ENCODE peak calls at places on chromosomes 7 and 10, in five cellular contexts. D, N, J, M and W are unnamed samples.
A peak's percentile ranks its signal among the peaks of the same experiment; 100 is the strongest.

GRCh38 chr7:45457591-45457990 is 116.6 kb upstream of the ADCY1 start:
- DNase-seq in J (peak; percentile 7), M (no peak), N (no peak), D (no peak), W (no peak)

GRCh38 chr10:120966657-120967045 is 115.5 kb downstream of the WDR11 start:
- DNase-seq in D (no peak), M (no peak), J (no peak), N (no peak), W (no peak)

GRCh38 chr10:102003541-102003940 is 52.4 kb downstream of the ARMH3 start:
- DNase-seq in M (no peak), N (no peak), D (peak; percentile 43), J (no peak), W (no peak)

GRCh38 chr10:68560916-68561691 is 967 bp downstream of the TET1 start:
- DNase-seq in N (no peak), J (peak; percentile 47), D (peak; percentile 38), M (peak; percentile 7), W (no peak)

GRCh38 chr10:132248455-132249231 is 59.1 kb downstream of the STK32C start:
- DNase-seq in D (peak; percentile 8), M (no peak), N (peak; percentile 37), J (peak; percentile 50), W (no peak)

GRCh38 chr10:97138174-97138573 is 47.6 kb downstream of the SLIT1 start:
- DNase-seq in J (no peak), N (no peak), D (no peak), M (no peak), W (no peak)

GRCh38 chr10:24552346-24553016 is 171.2 kb downstream of the ARHGAP21 start:
- DNase-seq in N (no peak), M (no peak), J (no peak), D (no peak), W (no peak)

GRCh38 chr10:28661035-28661434 is 16.3 kb upstream of the BAMBI start:
- DNase-seq in M (no peak), N (no peak), D (peak; percentile 87), J (no peak), W (peak; percentile 59)

GRCh38 chr7:14394786-14395185 is 405.3 kb upstream of the ETV1 start:
- DNase-seq in N (no peak), J (no peak), M (no peak), D (no peak), W (no peak)

GRCh38 chr10:93468532-93469213 is 13.5 kb downstream of the MYOF start:
- DNase-seq in M (no peak), N (no peak), D (peak; percentile 96), J (no peak), W (no peak)

GRCh38 chr7:35694161-35694783 is 663 bp downstream of the HERPUD2 start:
- DNase-seq in J (no peak), D (peak; percentile 22), M (no peak), N (no peak), W (no peak)

GRCh38 chr7:95324396-95324795 is at the start of gene PON1:
- DNase-seq in D (no peak), N (no peak), J (no peak), M (no peak), W (no peak)

GRCh38 chr7:55518836-55519235 is 53.5 kb downstream of the VOPP1 start:
- DNase-seq in J (no peak), N (no peak), D (no peak), M (no peak), W (no peak)

GRCh38 chr7:68868975-68869374 is 729.3 kb upstream of the AUTS2 start:
- DNase-seq in N (no peak), M (peak; percentile 18), J (no peak), D (no peak), W (no peak)

GRCh38 chr10:129607607-129608006 is 140.6 kb downstream of the MGMT start:
- DNase-seq in M (no peak), D (no peak), N (no peak), J (no peak), W (no peak)

GRCh38 chr10:62335326-62335725 is 38.8 kb upstream of the ZNF365 start:
- DNase-seq in M (no peak), N (no peak), D (peak; percentile 2), J (no peak), W (no peak)

GRCh38 chr7:155830961-155831806 is 18.9 kb upstream of the SHH start:
- DNase-seq in M (no peak), N (no peak), D (no peak), J (peak; percentile 22), W (no peak)

GRCh38 chr10:113880236-113880635 is 25.8 kb downstream of the NHLRC2 start:
- DNase-seq in M (no peak), J (no peak), N (no peak), D (peak; percentile 25), W (no peak)

GRCh38 chr7:32533313-32534024 is 38.2 kb downstream of the AVL9 start:
- DNase-seq in M (no peak), J (no peak), D (peak; percentile 53), N (no peak), W (no peak)

GRCh38 chr10:22002531-22003110 is 909 bp downstream of the DNAJC1 start:
- DNase-seq in J (no peak), N (no peak), M (no peak), D (peak; percentile 67), W (no peak)

GRCh38 chr10:65090991-65091390 is 1569.8 kb downstream of the REEP3 start:
- DNase-seq in M (no peak), J (no peak), N (no peak), D (no peak), W (no peak)

GRCh38 chr7:158229945-158230344 is 357.7 kb downstream of the PTPRN2 start:
- DNase-seq in M (no peak), D (no peak), J (no peak), N (no peak), W (no peak)

GRCh38 chr10:103192089-103192450 is 1.0 kb downstream of the NT5C2 start:
- DNase-seq in D (peak; percentile 25), M (no peak), N (no peak), J (peak; percentile 38), W (no peak)

GRCh38 chr7:42745357-42746022 is 166.4 kb downstream of the C7orf25 start:
- DNase-seq in J (peak; percentile 55), N (no peak), M (no peak), D (peak; percentile 38), W (no peak)

GRCh38 chr10:102401735-102402511 is 6.4 kb downstream of the NFKB2 start:
- DNase-seq in N (no peak), D (no peak), J (no peak), M (no peak), W (no peak)

GRCh38 chr7:617614-618538 is 98.2 kb upstream of the PDGFA start:
- DNase-seq in N (no peak), J (no peak), D (no peak), M (no peak), W (no peak)

GRCh38 chr7:114921636-114922150 is at the start of gene MDFIC:
- DNase-seq in J (peak; percentile 31), M (no peak), D (no peak), N (peak; percentile 18), W (no peak)

GRCh38 chr7:144057954-144058353 is 9.2 kb downstream of the OR2A5 start:
- DNase-seq in M (no peak), N (no peak), J (no peak), D (peak; percentile 15), W (no peak)

GRCh38 chr7:83691095-83691494 is 42.2 kb upstream of the SEMA3E start:
- DNase-seq in M (no peak), J (no peak), N (no peak), D (no peak), W (no peak)

GRCh38 chr7:132836746-132837145 is 245.1 kb downstream of the CHCHD3 start:
- DNase-seq in N (no peak), J (no peak), M (no peak), D (peak; percentile 71), W (no peak)